ENCODE peak calls at places on chromosome 1, in four cellular contexts. B, R, E and C are unnamed samples.
A peak's percentile ranks its signal among the peaks of the same experiment; 100 is the strongest.

GRCh38 chr1:204455063-204455830 is 39.4 kb downstream of the PIK3C2B start:
- DNase-seq in R (no peak), B (no peak), E (no peak), C (no peak)

GRCh38 chr1:115324649-115325420 is 13.2 kb downstream of the NGF start:
- DNase-seq in B (no peak), R (no peak), E (no peak), C (no peak)

GRCh38 chr1:2977886-2978611 is 43.2 kb upstream of the ACTRT2 start:
- DNase-seq in B (no peak), E (no peak), R (no peak), C (no peak)

GRCh38 chr1:30880631-30881155 is 27.9 kb downstream of the SDC3 start:
- DNase-seq in R (no peak), B (no peak), E (no peak), C (no peak)

GRCh38 chr1:151255381-151255780 is 847 bp downstream of the PSMD4 start:
- DNase-seq in B (no peak), E (no peak), R (no peak), C (no peak)

GRCh38 chr1:214983126-214983869 is 99.2 kb upstream of the KCNK2 start:
- DNase-seq in B (no peak), R (no peak), E (peak; percentile 22), C (no peak)

GRCh38 chr1:203175237-203176181 is at the start of gene MYBPH:
- DNase-seq in E (no peak), B (no peak), R (no peak), C (no peak)

GRCh38 chr1:26288311-26288941 is 8.5 kb downstream of the SH3BGRL3 start:
- DNase-seq in B (no peak), R (no peak), E (no peak), C (no peak)

GRCh38 chr1:15004396-15004795 is 149.2 kb upstream of the TMEM51 start:
- DNase-seq in R (no peak), B (no peak), E (no peak), C (no peak)

GRCh38 chr1:35642472-35642955 is 1.2 kb upstream of the PSMB2 start:
- DNase-seq in E (no peak), R (no peak), B (peak; percentile 6), C (no peak)

GRCh38 chr1:225848044-225848955 is 33.9 kb downstream of the TMEM63A start:
- DNase-seq in E (no peak), B (no peak), R (no peak), C (no peak)

GRCh38 chr1:202860744-202861419 is 28.1 kb downstream of the RABIF start:
- DNase-seq in E (peak; percentile 11), R (peak; percentile 38), B (peak; percentile 39), C (no peak)

GRCh38 chr1:172443666-172444453 is at the start of gene PIGC:
- DNase-seq in B (peak; percentile 83), R (peak; percentile 81), E (peak; percentile 86), C (peak; percentile 47)

GRCh38 chr1:121522061-121522759 is 337.4 kb downstream of the SRGAP2C start:
- DNase-seq in R (no peak), E (no peak), B (no peak), C (no peak)

GRCh38 chr1:245370905-245371581 is 216.3 kb downstream of the KIF26B start:
- DNase-seq in B (no peak), R (no peak), E (no peak), C (no peak)

GRCh38 chr1:223642155-223642689 is 23.3 kb downstream of the CAPN8 start:
- DNase-seq in E (no peak), R (no peak), B (no peak), C (no peak)

GRCh38 chr1:23366598-23366997 is 3.0 kb downstream of the ZNF436 start:
- DNase-seq in E (no peak), B (no peak), R (no peak), C (no peak)

GRCh38 chr1:240414237-240414636 is 197.7 kb downstream of the GREM2 start:
- DNase-seq in B (no peak), R (no peak), E (peak; percentile 49), C (no peak)

GRCh38 chr1:209756608-209757445 is 974 bp downstream of the TRAF3IP3 start:
- DNase-seq in R (no peak), B (no peak), E (no peak), C (no peak)

GRCh38 chr1:30929135-30929889 is 20.8 kb upstream of the SDC3 start:
- DNase-seq in R (no peak), B (peak; percentile 55), E (peak; percentile 53), C (no peak)

GRCh38 chr1:3409737-3410434 is 44.6 kb upstream of the ARHGEF16 start:
- DNase-seq in E (peak; percentile 34), B (peak; percentile 30), R (no peak), C (no peak)

GRCh38 chr1:8015809-8016165 is 10.3 kb downstream of the ERRFI1 start:
- DNase-seq in E (peak; percentile 83), B (no peak), R (no peak), C (no peak)

GRCh38 chr1:86202552-86203340 is 46.2 kb upstream of the COL24A1 start:
- DNase-seq in R (no peak), E (no peak), B (no peak), C (no peak)

GRCh38 chr1:89332461-89332860 is 31.4 kb upstream of the GBP6 start:
- DNase-seq in B (no peak), E (no peak), R (no peak), C (peak; percentile 30)

GRCh38 chr1:16212251-16212961 is at the start of gene ARHGEF19:
- DNase-seq in B (no peak), E (no peak), R (no peak), C (no peak)

GRCh38 chr1:46471885-46472502 is 17.6 kb upstream of the DMBX1 start:
- DNase-seq in E (no peak), B (no peak), R (no peak), C (no peak)

GRCh38 chr1:157131281-157131680 is 6.9 kb downstream of the ETV3 start:
- DNase-seq in R (no peak), E (no peak), B (no peak), C (no peak)

GRCh38 chr1:171661076-171661650 is 8.7 kb upstream of the MYOC start:
- DNase-seq in E (no peak), B (no peak), R (no peak), C (no peak)

GRCh38 chr1:236261033-236261432 is 20.7 kb downstream of the ERO1B start:
- DNase-seq in B (no peak), R (no peak), E (no peak), C (no peak)

GRCh38 chr1:89910780-89911179 is 84.1 kb upstream of the ZNF326 start:
- DNase-seq in B (peak; percentile 69), R (peak; percentile 8), E (peak; percentile 78), C (no peak)

GRCh38 chr1:97378596-97378995 is 542.2 kb downstream of the DPYD start:
- DNase-seq in E (no peak), R (no peak), B (peak; percentile 12), C (no peak)

GRCh38 chr1:115337276-115337632 is 795 bp downstream of the NGF start:
- DNase-seq in E (no peak), R (no peak), B (no peak), C (no peak)

GRCh38 chr1:219121634-219122033 is 52.0 kb upstream of the LYPLAL1 start:
- DNase-seq in R (no peak), E (no peak), B (no peak), C (no peak)

GRCh38 chr1:73674945-73675561 is 522.9 kb downstream of the LRRIQ3 start:
- DNase-seq in R (no peak), B (peak; percentile 28), E (peak; percentile 12), C (no peak)

GRCh38 chr1:52306227-52307006 is 59.6 kb downstream of the CC2D1B start:
- DNase-seq in R (no peak), B (no peak), E (no peak), C (no peak)

GRCh38 chr1:55773189-55773940 is 558.2 kb upstream of the USP24 start:
- DNase-seq in E (peak; percentile 75), R (no peak), B (no peak), C (no peak)

GRCh38 chr1:209755926-209756607 is at the start of gene TRAF3IP3:
- DNase-seq in B (no peak), R (no peak), E (no peak), C (no peak)

GRCh38 chr1:85319931-85320330 is 43.5 kb upstream of the BCL10 start:
- DNase-seq in R (no peak), E (no peak), B (peak; percentile 90), C (no peak)

GRCh38 chr1:59928996-59929395 is 2.4 kb upstream of the CYP2J2 start:
- DNase-seq in R (no peak), B (no peak), E (no peak), C (peak; percentile 18)

GRCh38 chr1:59924653-59925052 is 1.9 kb downstream of the CYP2J2 start:
- DNase-seq in R (no peak), E (no peak), B (no peak), C (no peak)

GRCh38 chr1:59926381-59927243 is at the start of gene CYP2J2:
- DNase-seq in R (peak; percentile 10), B (peak; percentile 36), E (peak; percentile 8), C (no peak)
- TF ChIP-seq EZH2 in R (no peak), B (no peak), E (no peak), C (no peak)

GRCh38 chr1:152511596-152511995 is 993 bp downstream of the LCE5A start:
- DNase-seq in R (no peak), E (no peak), B (no peak), C (no peak)
- H3K9me3 ChIP-seq in R (no peaks in the 10 kb centered on the region), E (no peaks in the 10 kb centered on the region), B (no peaks in the 10 kb centered on the region), C (no peaks in the 10 kb centered on the region)

DNA sequence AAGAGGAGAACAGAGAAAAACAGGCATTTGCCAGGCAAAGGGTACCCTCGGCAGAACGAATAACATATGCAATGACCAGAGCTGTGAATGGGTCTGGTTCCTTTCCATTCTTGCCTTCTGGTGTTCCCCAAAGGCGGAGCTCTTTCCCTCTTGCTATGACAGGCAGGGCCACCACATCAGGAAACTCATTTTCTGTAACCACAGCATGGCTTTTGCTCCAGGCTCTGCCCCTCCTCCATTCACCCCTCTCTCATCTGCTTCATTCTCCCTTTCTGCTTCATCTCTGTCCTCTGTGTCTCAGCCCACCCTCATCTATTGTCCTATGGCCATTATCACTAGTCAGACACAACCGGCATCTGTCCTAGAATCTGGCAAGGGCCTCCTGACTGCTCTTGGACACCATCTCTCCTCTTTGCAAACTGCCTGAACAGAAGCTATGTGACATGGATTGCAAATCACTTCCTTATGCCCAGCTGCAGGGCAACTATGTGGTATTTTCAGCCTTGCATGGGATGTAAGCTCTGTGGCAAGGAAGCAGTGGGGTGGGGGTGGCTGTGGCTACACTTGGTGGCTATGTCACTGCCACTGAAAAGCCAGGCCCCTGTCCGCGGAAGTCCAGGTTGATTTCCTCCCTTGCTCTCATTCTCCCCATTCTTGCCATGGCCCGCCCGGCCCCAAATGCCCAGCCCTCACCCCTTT is 78.8 kb upstream of the ABCD3 start:
- DNase-seq in B (no peak), E (no peak), R (no peak), C (no peak)
- TF ChIP-seq EZH2 in B (no peak), E (no peak), R (no peak), C (no peak)

GRCh38 chr1:43108080-43108479 is 64.0 kb downstream of the EBNA1BP2 start:
- DNase-seq in E (no peak), R (no peak), B (no peak), C (no peak)
- H3K9me3 ChIP-seq in E (no peaks in the 10 kb centered on the region), R (no peaks in the 10 kb centered on the region), B (no peaks in the 10 kb centered on the region), C (no peaks in the 10 kb centered on the region)

GRCh38 chr1:178504286-178504685 is 7.5 kb upstream of the CLEC20A start:
- DNase-seq in E (no peak), B (no peak), R (no peak), C (no peak)
- TF ChIP-seq EZH2 in E (no peak), B (no peak), R (no peak), C (no peak)